ENCODE peak calls at places on chromosomes 16 and 17, in five cellular contexts. G is stomach, A is ACHN, N is GM04503, F is endothelial cell. S is an unnamed sample.
A peak's percentile ranks its signal among the peaks of the same experiment; 100 is the strongest.

GRCh38 chr17:48825446-48826381 is 5.1 kb upstream of the CALCOCO2 start:
- DNase-seq in G (no peak), A (no peak), N (no peak), F (no peak), S (no peak)

GRCh38 chr17:66755101-66755943 is 79.6 kb upstream of the CACNG5 start:
- DNase-seq in G (no peak), A (peak; percentile 37), N (no peak), F (no peak), S (peak; percentile 54)

GRCh38 chr17:40598021-40598927 is 33.0 kb upstream of the CCR7 start:
- DNase-seq in G (no peak), A (no peak), N (no peak), F (no peak), S (no peak)

GRCh38 chr17:42438600-42439567 is 15.8 kb upstream of the CAVIN1 start:
- DNase-seq in G (peak; percentile 46), A (peak; percentile 56), N (no peak), F (no peak), S (no peak)

GRCh38 chr16:22314661-22315626 is 17.7 kb downstream of the POLR3E start:
- DNase-seq in G (peak; percentile 14), A (no peak), N (no peak), F (no peak), S (no peak)

GRCh38 chr16:87160218-87160617 is 157.0 kb downstream of the C16orf95 start:
- DNase-seq in G (no peak), A (no peak), N (no peak), F (no peak), S (no peak)

GRCh38 chr16:83355570-83356218 is 452.1 kb upstream of the HSBP1 start:
- DNase-seq in G (no peak), A (no peak), N (no peak), F (no peak), S (no peak)

GRCh38 chr16:74309789-74310781 is 13.5 kb downstream of the PSMD7 start:
- DNase-seq in G (no peak), A (peak; percentile 68), N (no peak), F (peak; percentile 14), S (peak; percentile 50)

GRCh38 chr16:78485188-78485898 is 385.9 kb downstream of the WWOX start:
- DNase-seq in G (no peak), A (no peak), N (no peak), F (no peak), S (no peak)

S was measured in Caki2.